ENCODE peak calls at places on chromosomes 16 and 17, in seven cellular contexts. One of them, this sample, is unnamed.

GRCh38 chr17:49523706-49524472 is 28.8 kb downstream of the NGFR start:
- DNase-seq in H7: peak
- DNase-seq in activated CD8-positive, alpha-beta memory T cell treated with anti-CD3 and anti-CD28 coated beads for 1 hour: no peak
- DNase-seq in MG63: peak
- DNase-seq in spleen: peak
- DNase-seq in HL-60: no peak
- DNase-seq in nephron progenitor cell: no peak
- DNase-seq in this sample: peak

GRCh38 chr17:47270946-47271705 is 17.5 kb downstream of the ITGB3 start:
- DNase-seq in H7: no peak
- DNase-seq in activated CD8-positive, alpha-beta memory T cell treated with anti-CD3 and anti-CD28 coated beads for 1 hour: no peak
- DNase-seq in MG63: no peak
- DNase-seq in spleen: no peak
- DNase-seq in HL-60: no peak
- DNase-seq in nephron progenitor cell: no peak
- DNase-seq in this sample: no peak

GRCh38 chr16:73152731-73153130 is 104.8 kb upstream of the ZFHX3 start:
- DNase-seq in H7: peak
- DNase-seq in activated CD8-positive, alpha-beta memory T cell treated with anti-CD3 and anti-CD28 coated beads for 1 hour: no peak
- DNase-seq in MG63: no peak
- DNase-seq in spleen: no peak
- DNase-seq in HL-60: no peak
- DNase-seq in nephron progenitor cell: peak
- DNase-seq in this sample: no peak

GRCh38 chr17:45274033-45274432 is 12.1 kb upstream of the SPATA32 start:
- DNase-seq in H7: no peak
- DNase-seq in activated CD8-positive, alpha-beta memory T cell treated with anti-CD3 and anti-CD28 coated beads for 1 hour: no peak
- DNase-seq in MG63: no peak
- DNase-seq in spleen: no peak
- DNase-seq in HL-60: no peak
- DNase-seq in nephron progenitor cell: no peak
- DNase-seq in this sample: no peak

GRCh38 chr17:77959216-77959925 is 868 bp downstream of the TNRC6C start:
- DNase-seq in H7: peak
- DNase-seq in activated CD8-positive, alpha-beta memory T cell treated with anti-CD3 and anti-CD28 coated beads for 1 hour: no peak
- DNase-seq in MG63: no peak
- DNase-seq in spleen: peak
- DNase-seq in HL-60: no peak
- DNase-seq in nephron progenitor cell: peak
- DNase-seq in this sample: peak

GRCh38 chr16:69150146-69150865 is 17.9 kb downstream of the UTP4 start:
- DNase-seq in H7: peak
- DNase-seq in activated CD8-positive, alpha-beta memory T cell treated with anti-CD3 and anti-CD28 coated beads for 1 hour: no peak
- DNase-seq in MG63: no peak
- DNase-seq in spleen: no peak
- DNase-seq in HL-60: peak
- DNase-seq in nephron progenitor cell: peak
- DNase-seq in this sample: peak

GRCh38 chr17:30379303-30380105 is 777 bp downstream of the CPD start:
- DNase-seq in H7: peak
- DNase-seq in activated CD8-positive, alpha-beta memory T cell treated with anti-CD3 and anti-CD28 coated beads for 1 hour: no peak
- DNase-seq in MG63: peak
- DNase-seq in spleen: peak
- DNase-seq in HL-60: peak
- DNase-seq in nephron progenitor cell: peak
- DNase-seq in this sample: peak

GRCh38 chr16:89283449-89283848 is 65.9 kb downstream of the ZNF778 start:
- DNase-seq in H7: no peak
- DNase-seq in activated CD8-positive, alpha-beta memory T cell treated with anti-CD3 and anti-CD28 coated beads for 1 hour: no peak
- DNase-seq in MG63: no peak
- DNase-seq in spleen: no peak
- DNase-seq in HL-60: no peak
- DNase-seq in nephron progenitor cell: no peak
- DNase-seq in this sample: no peak

GRCh38 chr16:47392114-47392513 is 68.7 kb downstream of the ITFG1 start:
- DNase-seq in H7: no peak
- DNase-seq in activated CD8-positive, alpha-beta memory T cell treated with anti-CD3 and anti-CD28 coated beads for 1 hour: no peak
- DNase-seq in MG63: no peak
- DNase-seq in spleen: no peak
- DNase-seq in HL-60: peak
- DNase-seq in nephron progenitor cell: no peak
- DNase-seq in this sample: no peak

GRCh38 chr17:8117980-8118768 is at the start of gene ALOXE3:
- DNase-seq in H7: peak
- DNase-seq in activated CD8-positive, alpha-beta memory T cell treated with anti-CD3 and anti-CD28 coated beads for 1 hour: no peak
- DNase-seq in MG63: peak
- DNase-seq in spleen: peak
- DNase-seq in HL-60: no peak
- DNase-seq in nephron progenitor cell: peak
- DNase-seq in this sample: peak

GRCh38 chr17:48791128-48792032 is 25.6 kb downstream of the TTLL6 start:
- DNase-seq in H7: peak
- DNase-seq in activated CD8-positive, alpha-beta memory T cell treated with anti-CD3 and anti-CD28 coated beads for 1 hour: peak
- DNase-seq in MG63: peak
- DNase-seq in spleen: no peak
- DNase-seq in HL-60: peak
- DNase-seq in nephron progenitor cell: peak
- DNase-seq in this sample: peak

GRCh38 chr17:47821031-47821423 is 567 bp downstream of the OSBPL7 start:
- DNase-seq in H7: peak
- DNase-seq in activated CD8-positive, alpha-beta memory T cell treated with anti-CD3 and anti-CD28 coated beads for 1 hour: no peak
- DNase-seq in MG63: no peak
- DNase-seq in spleen: no peak
- DNase-seq in HL-60: no peak
- DNase-seq in nephron progenitor cell: no peak
- DNase-seq in this sample: no peak

GRCh38 chr16:5619314-5619713 is 521.7 kb upstream of the EEF2KMT start:
- DNase-seq in H7: no peak
- DNase-seq in activated CD8-positive, alpha-beta memory T cell treated with anti-CD3 and anti-CD28 coated beads for 1 hour: no peak
- DNase-seq in MG63: no peak
- DNase-seq in spleen: no peak
- DNase-seq in HL-60: no peak
- DNase-seq in nephron progenitor cell: no peak
- DNase-seq in this sample: no peak

GRCh38 chr17:79777166-79777843 is 643 bp upstream of the CBX2 start:
- DNase-seq in H7: peak
- DNase-seq in activated CD8-positive, alpha-beta memory T cell treated with anti-CD3 and anti-CD28 coated beads for 1 hour: no peak
- DNase-seq in MG63: peak
- DNase-seq in spleen: peak
- DNase-seq in HL-60: peak
- DNase-seq in nephron progenitor cell: peak
- DNase-seq in this sample: peak

GRCh38 chr16:77304134-77304533 is 104.9 kb downstream of the SYCE1L start:
- DNase-seq in H7: no peak
- DNase-seq in activated CD8-positive, alpha-beta memory T cell treated with anti-CD3 and anti-CD28 coated beads for 1 hour: no peak
- DNase-seq in MG63: no peak
- DNase-seq in spleen: no peak
- DNase-seq in HL-60: no peak
- DNase-seq in nephron progenitor cell: no peak
- DNase-seq in this sample: no peak

GRCh38 chr16:89873109-89873821 is at the start of gene TCF25:
- DNase-seq in H7: peak
- DNase-seq in activated CD8-positive, alpha-beta memory T cell treated with anti-CD3 and anti-CD28 coated beads for 1 hour: peak
- DNase-seq in MG63: peak
- DNase-seq in spleen: peak
- DNase-seq in HL-60: peak
- DNase-seq in nephron progenitor cell: peak
- DNase-seq in this sample: peak

GRCh38 chr16:86794216-86794864 is 216.0 kb downstream of the FOXL1 start:
- DNase-seq in H7: no peak
- DNase-seq in activated CD8-positive, alpha-beta memory T cell treated with anti-CD3 and anti-CD28 coated beads for 1 hour: no peak
- DNase-seq in MG63: no peak
- DNase-seq in spleen: no peak
- DNase-seq in HL-60: no peak
- DNase-seq in nephron progenitor cell: no peak
- DNase-seq in this sample: no peak

GRCh38 chr17:489758-490329 is 137.2 kb upstream of the RPH3AL start:
- DNase-seq in H7: peak
- DNase-seq in activated CD8-positive, alpha-beta memory T cell treated with anti-CD3 and anti-CD28 coated beads for 1 hour: peak
- DNase-seq in MG63: no peak
- DNase-seq in spleen: peak
- DNase-seq in HL-60: peak
- DNase-seq in nephron progenitor cell: peak
- DNase-seq in this sample: no peak

GRCh38 chr17:75205793-75206163 is 299 bp downstream of the NUP85 start:
- DNase-seq in H7: no peak
- DNase-seq in activated CD8-positive, alpha-beta memory T cell treated with anti-CD3 and anti-CD28 coated beads for 1 hour: no peak
- DNase-seq in MG63: no peak
- DNase-seq in spleen: no peak
- DNase-seq in HL-60: no peak
- DNase-seq in nephron progenitor cell: no peak
- DNase-seq in this sample: no peak

GRCh38 chr16:84563316-84563715 is 54.6 kb downstream of the COTL1 start:
- DNase-seq in H7: no peak
- DNase-seq in activated CD8-positive, alpha-beta memory T cell treated with anti-CD3 and anti-CD28 coated beads for 1 hour: no peak
- DNase-seq in MG63: no peak
- DNase-seq in spleen: peak
- DNase-seq in HL-60: no peak
- DNase-seq in nephron progenitor cell: no peak
- DNase-seq in this sample: no peak

GRCh38 chr16:84084570-84085270 is 32.0 kb downstream of the MBTPS1 start:
- DNase-seq in H7: peak
- DNase-seq in activated CD8-positive, alpha-beta memory T cell treated with anti-CD3 and anti-CD28 coated beads for 1 hour: peak
- DNase-seq in MG63: peak
- DNase-seq in spleen: peak
- DNase-seq in HL-60: peak
- DNase-seq in nephron progenitor cell: peak
- DNase-seq in this sample: peak

GRCh38 chr17:27518048-27518447 is 61.8 kb downstream of the KSR1 start:
- DNase-seq in H7: no peak
- DNase-seq in activated CD8-positive, alpha-beta memory T cell treated with anti-CD3 and anti-CD28 coated beads for 1 hour: no peak
- DNase-seq in MG63: no peak
- DNase-seq in spleen: no peak
- DNase-seq in HL-60: no peak
- DNase-seq in nephron progenitor cell: no peak
- DNase-seq in this sample: no peak

GRCh38 chr16:84737658-84738057 is 37.9 kb downstream of the USP10 start:
- DNase-seq in H7: no peak
- DNase-seq in activated CD8-positive, alpha-beta memory T cell treated with anti-CD3 and anti-CD28 coated beads for 1 hour: no peak
- DNase-seq in MG63: no peak
- DNase-seq in spleen: no peak
- DNase-seq in HL-60: no peak
- DNase-seq in nephron progenitor cell: no peak
- DNase-seq in this sample: peak

GRCh38 chr17:64984776-64985521 is 65.7 kb upstream of the LRRC37A3 start:
- DNase-seq in H7: no peak
- DNase-seq in activated CD8-positive, alpha-beta memory T cell treated with anti-CD3 and anti-CD28 coated beads for 1 hour: no peak
- DNase-seq in MG63: no peak
- DNase-seq in spleen: no peak
- DNase-seq in HL-60: peak
- DNase-seq in nephron progenitor cell: no peak
- DNase-seq in this sample: no peak

GRCh38 chr16:85750021-85750826 is 672 bp downstream of the C16orf74 start:
- DNase-seq in H7: peak
- DNase-seq in activated CD8-positive, alpha-beta memory T cell treated with anti-CD3 and anti-CD28 coated beads for 1 hour: no peak
- DNase-seq in MG63: no peak
- DNase-seq in spleen: peak
- DNase-seq in HL-60: no peak
- DNase-seq in nephron progenitor cell: peak
- DNase-seq in this sample: peak

GRCh38 chr17:45410144-45411091 is 22.3 kb downstream of the ARHGAP27 start:
- DNase-seq in H7: peak
- DNase-seq in activated CD8-positive, alpha-beta memory T cell treated with anti-CD3 and anti-CD28 coated beads for 1 hour: no peak
- DNase-seq in MG63: no peak
- DNase-seq in spleen: peak
- DNase-seq in HL-60: peak
- DNase-seq in nephron progenitor cell: no peak
- DNase-seq in this sample: no peak

GRCh38 chr17:50267074-50267841 is 7.0 kb upstream of the TMEM92 start:
- DNase-seq in H7: peak
- DNase-seq in activated CD8-positive, alpha-beta memory T cell treated with anti-CD3 and anti-CD28 coated beads for 1 hour: no peak
- DNase-seq in MG63: peak
- DNase-seq in spleen: peak
- DNase-seq in HL-60: no peak
- DNase-seq in nephron progenitor cell: no peak
- DNase-seq in this sample: no peak